ENCODE peak calls at places on chromosomes 6 and 20, in nine cellular contexts. Y, F, R, S, Z, X, N, C and V are unnamed samples.

GRCh38 chr6:42829561-42830092 is 47.8 kb downstream of the BICRAL start:
- DNase-seq in Y (no peak), F (no peak), R (no peak), S (no peak), Z (no peak), X (no peak), N (no peak), C (no peak), V (no peak)

GRCh38 chr6:129402244-129402643 is 307.7 kb downstream of the ARHGAP18 start:
- DNase-seq in Y (no peak), F (no peak), R (no peak), S (no peak), Z (no peak), X (no peak), N (no peak), C (no peak), V (no peak)

GRCh38 chr20:39879296-39879695 is 809.7 kb downstream of the MAFB start:
- DNase-seq in Y (no peak), F (no peak), R (no peak), S (no peak), Z (no peak), X (no peak), N (no peak), C (no peak), V (no peak)

GRCh38 chr6:80541186-80541585 is 434.7 kb downstream of the BCKDHB start:
- DNase-seq in Y (no peak), F (no peak), R (no peak), S (no peak), Z (no peak), X (no peak), N (no peak), C (no peak), V (no peak)

GRCh38 chr6:32973144-32973854 is 4.9 kb downstream of the BRD2 start:
- DNase-seq in Y (peak), F (peak), R (no peak), S (peak), Z (no peak), X (no peak), N (no peak), C (peak), V (peak)

GRCh38 chr6:34086558-34086957 is 59.3 kb downstream of the GRM4 start:
- DNase-seq in Y (no peak), F (no peak), R (no peak), S (no peak), Z (no peak), X (no peak), N (no peak), C (peak), V (no peak)

GRCh38 chr6:54586251-54586650 is 260.3 kb upstream of the FAM83B start:
- DNase-seq in Y (no peak), F (no peak), R (no peak), S (no peak), Z (no peak), X (no peak), N (no peak), C (no peak), V (no peak)

GRCh38 chr6:13163161-13163944 is 165.0 kb downstream of the TBC1D7 start:
- DNase-seq in Y (no peak), F (no peak), R (no peak), S (no peak), Z (no peak), X (no peak), N (no peak), C (no peak), V (no peak)

GRCh38 chr6:903746-904145 is 210.8 kb upstream of the EXOC2 start:
- DNase-seq in Y (no peak), F (no peak), R (no peak), S (no peak), Z (no peak), X (no peak), N (no peak), C (no peak), V (no peak)

GRCh38 chr20:21234816-21235215 is 68.3 kb upstream of the XRN2 start:
- DNase-seq in Y (no peak), F (no peak), R (no peak), S (no peak), Z (no peak), X (no peak), N (no peak), C (no peak), V (no peak)

GRCh38 chr6:151948007-151948745 is 140.7 kb downstream of the ESR1 start:
- DNase-seq in Y (no peak), F (no peak), R (no peak), S (no peak), Z (no peak), X (no peak), N (no peak), C (no peak), V (no peak)

GRCh38 chr20:57155415-57155814 is 111.0 kb downstream of the BMP7 start:
- DNase-seq in Y (no peak), F (no peak), R (no peak), S (no peak), Z (no peak), X (no peak), N (no peak), C (no peak), V (no peak)

GRCh38 chr6:21270501-21271290 is 322.9 kb upstream of the SOX4 start:
- DNase-seq in Y (no peak), F (no peak), R (no peak), S (no peak), Z (peak), X (no peak), N (no peak), C (no peak), V (no peak)
- H3K4me3 ChIP-seq in Y (no peak), F (no peak), R (no peak), S (no peak), Z (no peak), X (no peak), N (no peak), C (no peak), V (no peak)

GRCh38 chr20:63657260-63657936 is 714 bp upstream of the RTEL1 start:
- DNase-seq in Y (no peak), F (peak), R (no peak), S (peak), Z (no peak), X (no peak), N (no peak), C (no peak), V (peak)
- H3K4me3 ChIP-seq in Y (no peak), F (peak), R (peak), S (peak), Z (peak), X (peak), N (no peak), C (peak), V (peak)

GRCh38 chr6:35262596-35262995 is 3.1 kb downstream of the ZNF76 start:
- DNase-seq in Y (no peak), F (no peak), R (no peak), S (peak), Z (no peak), X (no peak), N (no peak), C (no peak), V (no peak)

GRCh38 chr6:35259946-35260626 is 551 bp downstream of the ZNF76 start:
- DNase-seq in Y (peak), F (peak), R (peak), S (peak), Z (peak), X (no peak), N (peak), C (peak), V (peak)

GRCh38 chr6:35258858-35259193 is 709 bp upstream of the ZNF76 start:
- DNase-seq in Y (no peak), F (no peak), R (no peak), S (peak), Z (no peak), X (no peak), N (no peak), C (no peak), V (no peak)

GRCh38 chr6:35259194-35259945 is at the start of gene ZNF76:
- DNase-seq in Y (peak), F (peak), R (peak), S (peak), Z (peak), X (peak), N (peak), C (peak), V (peak)

GRCh38 chr6:35260642-35261570 is 1.4 kb downstream of the ZNF76 start:
- DNase-seq in Y (no peak), F (no peak), R (no peak), S (peak), Z (no peak), X (no peak), N (no peak), C (no peak), V (no peak)
- H3K4me3 ChIP-seq in Y (peak), F (no peak), R (peak), S (peak), Z (peak), X (peak), N (no peak), C (peak), V (peak)

GRCh38 chr6:89087881-89088280 is 7.3 kb downstream of the PNRC1 start:
- DNase-seq in Y (no peak), F (no peak), R (no peak), S (no peak), Z (no peak), X (no peak), N (no peak), C (no peak), V (no peak)

GRCh38 chr6:89084542-89084941 is 4.0 kb downstream of the PNRC1 start:
- DNase-seq in Y (no peak), F (no peak), R (no peak), S (no peak), Z (no peak), X (no peak), N (no peak), C (no peak), V (no peak)

GRCh38 chr6:89085409-89086012 is 5.0 kb downstream of the PNRC1 start:
- DNase-seq in Y (peak), F (no peak), R (no peak), S (no peak), Z (no peak), X (no peak), N (no peak), C (no peak), V (no peak)

GRCh38 chr6:89082439-89082838 is 1.9 kb downstream of the PNRC1 start:
- DNase-seq in Y (peak), F (no peak), R (no peak), S (no peak), Z (no peak), X (no peak), N (no peak), C (peak), V (no peak)

GRCh38 chr6:89084954-89085353 is 4.4 kb downstream of the PNRC1 start:
- DNase-seq in Y (no peak), F (no peak), R (no peak), S (no peak), Z (no peak), X (no peak), N (no peak), C (no peak), V (no peak)
- H3K4me3 ChIP-seq in Y (no peak), F (no peak), R (no peak), S (peak), Z (no peak), X (no peak), N (no peak), C (no peak), V (no peak)

GRCh38 chr6:56689663-56690062 is 47.0 kb upstream of the DST start:
- DNase-seq in Y (no peak), F (no peak), R (no peak), S (no peak), Z (no peak), X (no peak), N (no peak), C (no peak), V (no peak)

GRCh38 chr6:56690519-56691200 is 48.0 kb upstream of the DST start:
- DNase-seq in Y (no peak), F (no peak), R (no peak), S (no peak), Z (no peak), X (no peak), N (no peak), C (no peak), V (no peak)

GRCh38 chr6:56692586-56693245 is 50.0 kb upstream of the DST start:
- DNase-seq in Y (no peak), F (no peak), R (no peak), S (no peak), Z (no peak), X (no peak), N (no peak), C (no peak), V (no peak)

GRCh38 chr6:56693246-56693607 is 50.5 kb upstream of the DST start:
- DNase-seq in Y (no peak), F (peak), R (peak), S (peak), Z (peak), X (no peak), N (no peak), C (no peak), V (peak)

DNA sequence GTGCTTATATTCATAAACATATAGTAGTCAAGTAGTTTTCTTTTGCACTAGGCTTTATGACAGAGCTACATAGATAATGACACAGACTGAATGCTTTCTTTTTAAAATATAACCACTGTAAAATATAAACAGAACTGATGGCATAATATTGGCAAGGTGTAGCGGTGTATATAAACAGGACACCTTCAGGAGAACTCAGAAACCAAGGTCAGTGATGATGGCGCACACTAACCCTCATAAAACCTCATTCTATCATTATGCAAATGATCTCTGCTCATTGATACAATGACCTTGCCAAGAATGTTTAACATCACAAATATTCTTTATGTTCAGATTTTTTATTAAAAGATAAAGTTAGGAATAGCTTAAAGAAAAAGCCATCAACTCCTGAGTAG is 48.5 kb upstream of the DST start:
- DNase-seq in Y (no peak), F (no peak), R (no peak), S (no peak), Z (no peak), X (no peak), N (no peak), C (no peak), V (no peak)
- H3K4me3 ChIP-seq in Y (no peak), F (no peak), R (peak), S (peak), Z (peak), X (peak), N (no peak), C (no peak), V (peak)